ENCODE peak calls at places on chromosomes 12 and 14, in six cellular contexts. D is neuronal stem cell, W is H9, M is IMR-90, V is mesenchymal stem cell, L is H1. N is an unnamed sample.

GRCh38 chr12:71139153-71139735 is 18.6 kb downstream of the TSPAN8 start:
- DNase-seq in D (no peak), W (no peak), M (no peak), V (no peak), L (no peak), N (no peak)

GRCh38 chr14:83994020-83994419 is 1535.9 kb upstream of the FLRT2 start:
- DNase-seq in D (no peak), W (no peak), M (peak), V (peak), L (no peak), N (no peak)

GRCh38 chr12:53513712-53514415 is 6.6 kb upstream of the NPFF start:
- DNase-seq in D (no peak), W (no peak), M (no peak), V (no peak), L (no peak), N (no peak)

GRCh38 chr12:2329811-2330210 is 277.0 kb downstream of the CACNA1C start:
- DNase-seq in D (no peak), W (no peak), M (no peak), V (peak), L (no peak), N (no peak)

GRCh38 chr14:76760331-76761197 is 704 bp upstream of the VASH1 start:
- DNase-seq in D (no peak), W (peak), M (no peak), V (no peak), L (no peak), N (no peak)

GRCh38 chr12:54028324-54029201 is at the start of gene HOXC6:
- DNase-seq in D (no peak), W (no peak), M (no peak), V (peak), L (no peak), N (no peak)

GRCh38 chr12:2341871-2342270 is 289.1 kb downstream of the CACNA1C start:
- DNase-seq in D (no peak), W (no peak), M (peak), V (peak), L (no peak), N (no peak)

GRCh38 chr12:132475304-132476037 is 14.5 kb upstream of the FBRSL1 start:
- DNase-seq in D (no peak), W (no peak), M (no peak), V (no peak), L (no peak), N (no peak)

DNA sequence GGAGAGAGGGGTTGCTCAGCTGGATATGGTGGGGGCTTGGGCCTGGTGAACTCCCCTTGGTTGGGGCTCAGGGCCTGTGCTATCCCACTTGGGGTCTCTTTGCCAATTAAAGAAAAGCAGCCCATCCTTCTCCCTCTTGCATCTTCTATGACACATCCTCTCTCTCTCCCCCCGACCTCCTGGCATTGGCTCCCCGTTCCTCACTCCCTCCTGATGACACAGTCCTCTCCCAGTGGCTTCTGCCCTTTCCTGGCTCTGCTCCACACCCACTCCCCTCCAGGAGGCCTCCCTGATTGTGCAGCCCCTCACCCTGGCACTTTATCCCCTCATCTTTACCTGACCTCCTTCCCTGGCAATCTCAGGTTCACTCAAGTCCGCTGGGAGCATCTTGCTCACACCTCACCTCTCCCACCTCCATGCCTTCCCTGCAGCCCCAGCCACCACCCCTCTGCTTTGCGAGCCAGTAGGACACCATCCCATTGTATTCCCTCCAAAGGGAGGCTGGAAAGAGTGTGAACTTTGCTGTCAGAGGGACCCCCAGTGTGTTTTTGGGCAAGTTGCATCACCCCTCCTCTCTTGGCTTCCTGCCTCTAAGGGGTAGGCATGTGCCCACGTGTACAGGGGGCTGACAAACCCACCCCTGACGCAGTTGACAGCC is 10.7 kb downstream of the KRT80 start:
- DNase-seq in D (no peak), W (no peak), M (peak), V (no peak), L (no peak), N (peak)
- H3K4ac ChIP-seq in D (no peak), W (no peak), M (peak), V (peak), L (no peak), N (no peak)

DNA sequence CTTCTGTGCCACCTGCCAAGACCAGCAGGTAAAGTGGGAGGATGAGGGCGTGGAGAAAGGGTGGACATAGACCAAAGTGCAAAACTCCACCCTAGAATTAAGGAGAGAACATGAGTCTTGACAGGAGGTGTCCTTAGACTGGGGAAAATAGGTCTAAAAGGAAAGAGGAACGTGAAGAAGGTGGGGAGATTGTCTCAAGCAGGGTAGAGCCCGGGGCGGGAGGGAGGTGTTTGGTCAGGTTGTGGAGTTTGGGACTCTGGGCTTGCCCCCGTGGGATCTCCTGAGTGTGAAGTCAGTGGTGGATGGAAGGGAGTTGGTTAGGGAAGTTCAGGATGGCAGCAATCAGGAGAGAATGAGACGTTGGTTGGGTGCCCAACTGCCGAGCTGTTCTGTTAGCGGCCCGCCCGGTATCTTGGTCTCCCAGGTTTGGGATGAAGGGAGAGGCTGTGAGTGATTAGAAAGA is 386 bp downstream of the DGKA start:
- DNase-seq in D (no peak), W (no peak), M (no peak), V (no peak), L (peak), N (peak)
- H3K4ac ChIP-seq in D (no peak), W (no peak), M (peak), V (peak), L (no peak), N (no peak)

GRCh38 chr14:23071244-23071974 is 14.1 kb upstream of the CDH24 start:
- DNase-seq in D (peak), W (peak), M (peak), V (peak), L (peak), N (peak)
- H3K4ac ChIP-seq in D (no peak), W (no peak), M (peak), V (peak), L (peak), N (peak)

GRCh38 chr12:108584456-108585065 is 13.3 kb downstream of the TMEM119 start:
- DNase-seq in D (no peak), W (no peak), M (no peak), V (no peak), L (no peak), N (no peak)

GRCh38 chr12:108589028-108589839 is 8.7 kb downstream of the TMEM119 start:
- DNase-seq in D (no peak), W (no peak), M (no peak), V (no peak), L (no peak), N (peak)

GRCh38 chr12:108586306-108586705 is 11.6 kb downstream of the TMEM119 start:
- DNase-seq in D (no peak), W (no peak), M (no peak), V (no peak), L (no peak), N (no peak)

GRCh38 chr12:108589840-108590229 is 8.0 kb downstream of the TMEM119 start:
- DNase-seq in D (no peak), W (no peak), M (no peak), V (no peak), L (no peak), N (no peak)

GRCh38 chr12:108587826-108588225 is 10.1 kb downstream of the TMEM119 start:
- DNase-seq in D (no peak), W (no peak), M (no peak), V (no peak), L (no peak), N (no peak)
- H3K4ac ChIP-seq in D (no peak), W (no peak), M (no peak), V (no peak), L (no peak), N (no peak)

N was measured in mesendoderm.